ENCODE peak calls at places on chromosomes 12 and 14, in five cellular contexts. G is ovary, Y is sigmoid colon, U is GM12891, L is stomach. Z is an unnamed sample.
A peak's percentile ranks its signal among the peaks of the same experiment; 100 is the strongest.

GRCh38 chr12:52724384-52724783 is 21.1 kb upstream of the KRT77 start:
- DNase-seq in G (no peak), Y (no peak), U (no peak), L (no peak), Z (no peak)

GRCh38 chr12:111184161-111184560 is 184.7 kb downstream of the PHETA1 start:
- DNase-seq in G (no peak), Y (no peak), U (no peak), L (no peak), Z (no peak)

GRCh38 chr12:12925383-12925782 is 26.6 kb downstream of the GPRC5D start:
- DNase-seq in G (no peak), Y (no peak), U (no peak), L (no peak), Z (no peak)

GRCh38 chr12:24049101-24049500 is 99.6 kb upstream of the SOX5 start:
- DNase-seq in G (no peak), Y (no peak), U (no peak), L (no peak), Z (no peak)

GRCh38 chr12:54051081-54051912 is 2.3 kb upstream of the HOXC4 start:
- DNase-seq in G (peak; percentile 31), Y (no peak), U (no peak), L (no peak), Z (no peak)

GRCh38 chr14:51337520-51337919 is 97.5 kb downstream of the TMX1 start:
- DNase-seq in G (no peak), Y (no peak), U (no peak), L (no peak), Z (no peak)

GRCh38 chr14:57182760-57183503 is 85.8 kb downstream of the EXOC5 start:
- DNase-seq in G (peak; percentile 36), Y (no peak), U (no peak), L (no peak), Z (no peak)

GRCh38 chr12:58105225-58106119 is 164.1 kb downstream of the ATP23 start:
- DNase-seq in G (no peak), Y (no peak), U (no peak), L (no peak), Z (no peak)

GRCh38 chr12:107091989-107092641 is 1.2 kb downstream of the CRY1 start:
- DNase-seq in G (no peak), Y (no peak), U (no peak), L (no peak), Z (peak; percentile 35)

GRCh38 chr14:61963926-61964325 is 201.7 kb downstream of the SNAPC1 start:
- DNase-seq in G (no peak), Y (no peak), U (no peak), L (no peak), Z (no peak)

GRCh38 chr14:87066221-87066817 is 926.7 kb downstream of the GALC start:
- DNase-seq in G (no peak), Y (no peak), U (no peak), L (no peak), Z (no peak)

GRCh38 chr12:25992026-25992782 is 33.7 kb downstream of the RASSF8 start:
- DNase-seq in G (no peak), Y (no peak), U (no peak), L (no peak), Z (no peak)

GRCh38 chr14:104460920-104461651 is 118.5 kb upstream of the C14orf180 start:
- DNase-seq in G (peak; percentile 84), Y (no peak), U (no peak), L (no peak), Z (no peak)

GRCh38 chr14:93173943-93174395 is 10.7 kb downstream of the MOAP1 start:
- DNase-seq in G (no peak), Y (no peak), U (no peak), L (peak; percentile 14), Z (no peak)

GRCh38 chr12:112908548-112908947 is 1.8 kb downstream of the OAS1 start:
- DNase-seq in G (no peak), Y (no peak), U (no peak), L (no peak), Z (no peak)

GRCh38 chr12:49482095-49483051 is 56.5 kb upstream of the KCNH3 start:
- DNase-seq in G (no peak), Y (no peak), U (no peak), L (no peak), Z (no peak)

GRCh38 chr14:68547305-68548193 is 245.3 kb downstream of the ZFP36L1 start:
- DNase-seq in G (peak; percentile 62), Y (peak; percentile 97), U (no peak), L (peak; percentile 41), Z (peak; percentile 40)

GRCh38 chr14:61586539-61587396 is 108.5 kb upstream of the HIF1A start:
- DNase-seq in G (no peak), Y (no peak), U (no peak), L (no peak), Z (no peak)

GRCh38 chr12:12975322-12976077 is 23.5 kb upstream of the GPRC5D start:
- DNase-seq in G (no peak), Y (no peak), U (no peak), L (peak; percentile 46), Z (peak; percentile 19)

GRCh38 chr14:50303744-50304471 is 8.1 kb downstream of the L2HGDH start:
- DNase-seq in G (no peak), Y (no peak), U (no peak), L (peak; percentile 73), Z (no peak)

GRCh38 chr14:79578470-79578869 is 632.8 kb downstream of the DIO2 start:
- DNase-seq in G (no peak), Y (no peak), U (no peak), L (no peak), Z (no peak)

GRCh38 chr14:72104011-72104613 is 171.9 kb downstream of the RGS6 start:
- DNase-seq in G (no peak), Y (no peak), U (peak; percentile 4), L (no peak), Z (peak; percentile 15)

GRCh38 chr14:64682843-64683242 is 21.4 kb upstream of the PLEKHG3 start:
- DNase-seq in G (no peak), Y (no peak), U (no peak), L (no peak), Z (no peak)

GRCh38 chr14:67473290-67474082 is 15.0 kb downstream of the TMEM229B start:
- DNase-seq in G (no peak), Y (no peak), U (no peak), L (no peak), Z (no peak)

GRCh38 chr14:93962701-93963601 is 13.4 kb downstream of the ASB2 start:
- DNase-seq in G (no peak), Y (no peak), U (peak; percentile 47), L (no peak), Z (no peak)

GRCh38 chr12:40788276-40788675 is 96.0 kb downstream of the CNTN1 start:
- DNase-seq in G (no peak), Y (no peak), U (no peak), L (no peak), Z (no peak)

GRCh38 chr12:7092229-7092985 is at the start of gene C1R:
- DNase-seq in G (peak; percentile 88), Y (peak; percentile 95), U (peak; percentile 56), L (peak; percentile 77), Z (peak; percentile 39)
- TF ChIP-seq POLR2A in G (peak; percentile 84), Y (no peak), U (no peak), L (no peak), Z (no peak)

GRCh38 chr14:23636317-23637211 is at the start of gene DHRS2:
- DNase-seq in G (no peak), Y (no peak), U (no peak), L (no peak), Z (no peak)

GRCh38 chr14:23640524-23641141 is 4.5 kb downstream of the DHRS2 start:
- DNase-seq in G (peak; percentile 89), Y (peak; percentile 83), U (no peak), L (no peak), Z (peak; percentile 25)

GRCh38 chr14:23639891-23640523 is 3.8 kb downstream of the DHRS2 start:
- DNase-seq in G (no peak), Y (no peak), U (no peak), L (no peak), Z (no peak)

GRCh38 chr14:23639048-23639890 is 3.1 kb downstream of the DHRS2 start:
- DNase-seq in G (no peak), Y (no peak), U (no peak), L (no peak), Z (no peak)

DNA sequence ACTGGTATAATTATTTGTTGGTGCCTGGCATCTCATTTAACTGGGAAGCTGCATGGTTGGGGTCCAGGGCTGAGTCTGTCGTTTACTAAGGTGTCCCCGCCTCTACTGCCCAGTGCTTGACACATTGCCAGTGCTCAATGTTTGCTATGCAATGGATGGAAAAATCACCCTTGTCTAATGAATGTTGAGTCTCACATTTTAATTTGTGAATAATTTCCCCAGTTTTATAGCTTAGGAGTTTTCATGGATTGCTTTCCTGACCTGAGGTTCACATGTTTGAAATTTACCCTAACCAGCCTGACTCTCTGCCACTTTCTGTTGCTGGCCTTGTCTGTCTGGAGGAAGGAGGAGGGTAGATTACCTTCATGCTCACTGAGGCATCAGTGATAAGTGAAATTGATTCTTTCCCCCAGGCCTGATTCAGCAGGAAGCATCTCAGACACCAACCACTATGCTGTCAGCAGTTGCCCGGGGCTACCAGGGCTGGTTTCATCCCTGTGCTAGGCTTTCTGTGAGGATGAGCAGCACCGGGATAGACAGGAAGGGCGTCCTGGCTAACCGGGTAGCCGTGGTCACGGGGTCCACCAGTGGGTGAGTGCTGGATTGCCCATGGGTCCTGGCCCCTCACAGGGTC is 2.4 kb downstream of the DHRS2 start:
- DNase-seq in G (no peak), Y (no peak), U (no peak), L (no peak), Z (no peak)
- TF ChIP-seq POLR2A in G (no peak), Y (no peak), U (no peak), L (no peak), Z (no peak)

GRCh38 chr12:77189463-77189862 is 124.1 kb upstream of the E2F7 start:
- DNase-seq in G (no peak), Y (no peak), U (no peak), L (no peak), Z (no peak)
- TF ChIP-seq POLR2A in G (no peak), Y (no peak), U (no peak), L (no peak), Z (no peak)

GRCh38 chr12:56078931-56079728 is 835 bp upstream of the ERBB3 start:
- DNase-seq in G (peak; percentile 84), Y (peak; percentile 93), U (peak; percentile 83), L (peak; percentile 95), Z (peak; percentile 79)
- TF ChIP-seq POLR2A in G (no peak), Y (no peak), U (no peak), L (no peak), Z (no peak)